ENCODE peak calls at places on chromosomes 1 and 21, in five cellular contexts. One of them, this sample, is unnamed.

GRCh38 chr1:33502726-33503125 is 30.3 kb downstream of the ZSCAN20 start:
- DNase-seq in esophagus squamous epithelium: no peak
- DNase-seq in transverse colon: no peak
- DNase-seq in IMR-90: peak
- DNase-seq in body of pancreas: no peak
- DNase-seq in this sample: no peak

GRCh38 chr1:19942088-19942487 is 18.7 kb upstream of the PLA2G2E start:
- DNase-seq in esophagus squamous epithelium: no peak
- DNase-seq in transverse colon: no peak
- DNase-seq in IMR-90: no peak
- DNase-seq in body of pancreas: no peak
- DNase-seq in this sample: no peak

GRCh38 chr1:87404306-87404705 is 75.6 kb downstream of the LMO4 start:
- DNase-seq in esophagus squamous epithelium: no peak
- DNase-seq in transverse colon: no peak
- DNase-seq in IMR-90: no peak
- DNase-seq in body of pancreas: no peak
- DNase-seq in this sample: no peak

GRCh38 chr1:205600085-205600484 is 31.7 kb downstream of the ELK4 start:
- DNase-seq in esophagus squamous epithelium: no peak
- DNase-seq in transverse colon: no peak
- DNase-seq in IMR-90: peak
- DNase-seq in body of pancreas: no peak
- DNase-seq in this sample: no peak

GRCh38 chr1:27570823-27571222 is 33.1 kb downstream of the AHDC1 start:
- DNase-seq in esophagus squamous epithelium: no peak
- DNase-seq in transverse colon: no peak
- DNase-seq in IMR-90: no peak
- DNase-seq in body of pancreas: no peak
- DNase-seq in this sample: no peak

GRCh38 chr1:43757343-43758053 is 50.2 kb downstream of the ST3GAL3 start:
- DNase-seq in esophagus squamous epithelium: no peak
- DNase-seq in transverse colon: no peak
- DNase-seq in IMR-90: no peak
- DNase-seq in body of pancreas: no peak
- DNase-seq in this sample: no peak

GRCh38 chr1:182185822-182186756 is 124.6 kb upstream of the ZNF648 start:
- DNase-seq in esophagus squamous epithelium: no peak
- DNase-seq in transverse colon: no peak
- DNase-seq in IMR-90: peak
- DNase-seq in body of pancreas: no peak
- DNase-seq in this sample: no peak

GRCh38 chr1:11913291-11913690 is 12.9 kb downstream of the KIAA2013 start:
- DNase-seq in esophagus squamous epithelium: no peak
- DNase-seq in transverse colon: no peak
- DNase-seq in IMR-90: no peak
- DNase-seq in body of pancreas: no peak
- DNase-seq in this sample: no peak

GRCh38 chr21:28298251-28298672 is 694.4 kb downstream of the LTN1 start:
- DNase-seq in esophagus squamous epithelium: no peak
- DNase-seq in transverse colon: no peak
- DNase-seq in IMR-90: peak
- DNase-seq in body of pancreas: no peak
- DNase-seq in this sample: no peak

GRCh38 chr1:192589813-192590212 is 14.2 kb downstream of the RGS1 start:
- DNase-seq in esophagus squamous epithelium: no peak
- DNase-seq in transverse colon: no peak
- DNase-seq in IMR-90: peak
- DNase-seq in body of pancreas: no peak
- DNase-seq in this sample: no peak

GRCh38 chr1:218171302-218171893 is 113.7 kb upstream of the RRP15 start:
- DNase-seq in esophagus squamous epithelium: no peak
- DNase-seq in transverse colon: no peak
- DNase-seq in IMR-90: peak
- DNase-seq in body of pancreas: no peak
- DNase-seq in this sample: no peak

GRCh38 chr1:74199504-74199903 is 1.5 kb downstream of the FPGT start:
- DNase-seq in esophagus squamous epithelium: no peak
- DNase-seq in transverse colon: no peak
- DNase-seq in IMR-90: no peak
- DNase-seq in body of pancreas: no peak
- DNase-seq in this sample: no peak

GRCh38 chr1:74197657-74198552 is at the start of the genes FPGT and LRRIQ3:
- DNase-seq in esophagus squamous epithelium: peak
- DNase-seq in transverse colon: peak
- DNase-seq in IMR-90: peak
- DNase-seq in body of pancreas: peak
- DNase-seq in this sample: peak

GRCh38 chr1:74195339-74195738 is 2.6 kb downstream of the LRRIQ3 start:
- DNase-seq in esophagus squamous epithelium: no peak
- DNase-seq in transverse colon: no peak
- DNase-seq in IMR-90: no peak
- DNase-seq in body of pancreas: no peak
- DNase-seq in this sample: no peak

GRCh38 chr1:74193908-74194307 is 4.1 kb downstream of the LRRIQ3 start:
- DNase-seq in esophagus squamous epithelium: no peak
- DNase-seq in transverse colon: no peak
- DNase-seq in IMR-90: peak
- DNase-seq in body of pancreas: no peak
- DNase-seq in this sample: no peak

GRCh38 chr1:74197255-74197654 is 721 bp downstream of the LRRIQ3 start:
- DNase-seq in esophagus squamous epithelium: no peak
- DNase-seq in transverse colon: no peak
- DNase-seq in IMR-90: no peak
- DNase-seq in body of pancreas: no peak
- DNase-seq in this sample: no peak
- H3K27ac ChIP-seq in esophagus squamous epithelium: peak
- H3K27ac ChIP-seq in transverse colon: peak
- H3K27ac ChIP-seq in IMR-90: no peak
- H3K27ac ChIP-seq in body of pancreas: peak
- H3K27ac ChIP-seq in this sample: peak

GRCh38 chr1:111221633-111222286 is 5.8 kb upstream of the CHI3L2 start:
- DNase-seq in esophagus squamous epithelium: no peak
- DNase-seq in transverse colon: peak
- DNase-seq in IMR-90: peak
- DNase-seq in body of pancreas: peak
- DNase-seq in this sample: no peak
- TF ChIP-seq POLR2A in esophagus squamous epithelium: no peak
- TF ChIP-seq POLR2A in transverse colon: no peak
- TF ChIP-seq POLR2A in IMR-90: no peak
- TF ChIP-seq POLR2A in body of pancreas: no peak
- TF ChIP-seq POLR2A in this sample: no peak

GRCh38 chr21:45981154-45981606 is 390 bp upstream of the COL6A1 start:
- DNase-seq in esophagus squamous epithelium: no peak
- DNase-seq in transverse colon: peak
- DNase-seq in IMR-90: peak
- DNase-seq in body of pancreas: peak
- DNase-seq in this sample: peak
- H3K27ac ChIP-seq in esophagus squamous epithelium: peak
- H3K27ac ChIP-seq in transverse colon: peak
- H3K27ac ChIP-seq in IMR-90: peak
- H3K27ac ChIP-seq in body of pancreas: peak
- H3K27ac ChIP-seq in this sample: peak

GRCh38 chr1:180094705-180095280 is 59.9 kb upstream of the QSOX1 start:
- DNase-seq in esophagus squamous epithelium: no peak
- DNase-seq in transverse colon: no peak
- DNase-seq in IMR-90: peak
- DNase-seq in body of pancreas: no peak
- DNase-seq in this sample: no peak
- TF ChIP-seq POLR2A in esophagus squamous epithelium: no peak
- TF ChIP-seq POLR2A in transverse colon: no peak
- TF ChIP-seq POLR2A in IMR-90: no peak
- TF ChIP-seq POLR2A in body of pancreas: no peak
- TF ChIP-seq POLR2A in this sample: no peak

DNA sequence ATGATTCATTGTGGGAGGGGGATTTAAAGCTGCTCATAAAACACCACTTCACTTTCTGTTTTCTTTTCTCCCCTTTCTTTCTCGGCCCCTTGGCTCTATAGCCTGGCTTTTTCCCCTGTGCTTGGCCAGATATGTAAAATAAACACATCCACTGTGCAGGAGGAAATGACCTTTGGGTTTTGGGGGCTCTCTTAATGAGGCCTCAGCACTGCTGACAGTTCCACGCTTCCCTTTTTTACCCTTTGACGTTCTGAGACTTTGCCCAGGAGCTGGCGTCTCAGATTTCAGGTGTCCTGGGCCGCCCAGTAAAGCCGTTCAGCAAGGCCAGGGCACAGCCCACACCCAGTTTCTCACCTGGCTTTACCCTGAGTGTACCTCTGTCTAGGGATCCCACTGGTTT is 65.7 kb downstream of the RUNX3 start:
- DNase-seq in esophagus squamous epithelium: no peak
- DNase-seq in transverse colon: peak
- DNase-seq in IMR-90: no peak
- DNase-seq in body of pancreas: peak
- DNase-seq in this sample: no peak
- H3K27ac ChIP-seq in esophagus squamous epithelium: no peak
- H3K27ac ChIP-seq in transverse colon: peak
- H3K27ac ChIP-seq in IMR-90: no peak
- H3K27ac ChIP-seq in body of pancreas: no peak
- H3K27ac ChIP-seq in this sample: no peak

GRCh38 chr1:151457911-151458882 is 1.1 kb downstream of the POGZ start:
- DNase-seq in esophagus squamous epithelium: no peak
- DNase-seq in transverse colon: peak
- DNase-seq in IMR-90: peak
- DNase-seq in body of pancreas: peak
- DNase-seq in this sample: no peak

GRCh38 chr1:151455966-151456365 is 3.3 kb downstream of the POGZ start:
- DNase-seq in esophagus squamous epithelium: no peak
- DNase-seq in transverse colon: no peak
- DNase-seq in IMR-90: no peak
- DNase-seq in body of pancreas: no peak
- DNase-seq in this sample: no peak

GRCh38 chr1:151458936-151459330 is 361 bp downstream of the POGZ start:
- DNase-seq in esophagus squamous epithelium: no peak
- DNase-seq in transverse colon: peak
- DNase-seq in IMR-90: peak
- DNase-seq in body of pancreas: peak
- DNase-seq in this sample: peak

GRCh38 chr1:151461694-151462093 is 2.4 kb upstream of the POGZ start:
- DNase-seq in esophagus squamous epithelium: no peak
- DNase-seq in transverse colon: no peak
- DNase-seq in IMR-90: no peak
- DNase-seq in body of pancreas: no peak
- DNase-seq in this sample: no peak

DNA sequence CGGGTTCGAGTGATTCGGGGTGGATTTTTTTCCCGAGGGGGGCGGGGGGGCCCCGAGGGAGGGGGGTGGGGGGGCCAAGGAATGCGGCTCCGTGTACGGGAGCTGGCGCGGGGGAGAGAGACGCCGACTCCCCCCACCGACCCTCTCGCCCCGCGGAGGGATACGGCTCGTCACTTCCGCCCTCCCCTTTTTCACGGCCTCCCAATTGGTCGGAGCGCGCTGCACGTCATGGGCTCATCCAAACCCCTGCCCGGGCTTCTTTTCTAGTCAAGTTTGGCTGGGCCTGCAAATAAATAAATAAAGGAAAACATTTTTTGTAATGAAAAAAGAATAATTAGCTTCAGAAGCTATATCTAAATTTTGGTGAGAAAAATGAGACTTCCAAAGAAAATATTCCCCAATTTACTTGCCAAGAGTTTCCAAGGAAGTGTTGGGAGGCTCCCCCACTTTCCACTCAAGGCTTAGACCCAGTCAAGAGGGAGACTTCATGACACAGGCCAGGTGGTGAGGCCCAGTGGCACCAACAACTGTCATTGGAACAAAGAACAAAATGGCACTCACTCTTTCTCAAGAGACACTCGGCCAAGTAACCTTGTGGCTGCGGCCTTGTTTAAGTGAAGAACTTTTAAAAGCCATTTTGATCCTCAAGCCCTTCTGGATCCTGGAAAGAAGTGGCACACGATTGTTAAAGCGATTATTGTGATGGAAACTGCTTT is at the start of gene POGZ:
- DNase-seq in esophagus squamous epithelium: peak
- DNase-seq in transverse colon: peak
- DNase-seq in IMR-90: peak
- DNase-seq in body of pancreas: peak
- DNase-seq in this sample: peak
- TF ChIP-seq POLR2A in esophagus squamous epithelium: no peak
- TF ChIP-seq POLR2A in transverse colon: peak
- TF ChIP-seq POLR2A in IMR-90: peak
- TF ChIP-seq POLR2A in body of pancreas: no peak
- TF ChIP-seq POLR2A in this sample: no peak

GRCh38 chr1:89728381-89728780 is 92.5 kb upstream of the LRRC8D start:
- DNase-seq in esophagus squamous epithelium: no peak
- DNase-seq in transverse colon: no peak
- DNase-seq in IMR-90: no peak
- DNase-seq in body of pancreas: no peak
- DNase-seq in this sample: no peak
- H3K27ac ChIP-seq in esophagus squamous epithelium: peak
- H3K27ac ChIP-seq in transverse colon: no peak
- H3K27ac ChIP-seq in IMR-90: no peak
- H3K27ac ChIP-seq in body of pancreas: no peak
- H3K27ac ChIP-seq in this sample: peak